ENCODE peak calls at places on chromosome 2, in seven cellular contexts. C is mucosa of descending colon, F is coronary artery, R is endothelial cell, Z is HFFc6, H is Panc1, Y is foreskin fibroblast. T is an unnamed sample.

GRCh38 chr2:58571181-58571852 is 330.2 kb upstream of the FANCL start:
- DNase-seq in Y (peak), F (no peak), Z (peak), H (peak), C (no peak), R (peak), T (peak)

GRCh38 chr2:95044598-95044997 is 19.1 kb downstream of the MAL start:
- DNase-seq in F (no peak), C (no peak), Z (no peak), Y (no peak), R (no peak), H (no peak), T (no peak)

GRCh38 chr2:240459401-240460242 is 24.2 kb downstream of the GPC1 start:
- DNase-seq in C (peak), Z (no peak), H (no peak), Y (no peak), R (no peak), F (no peak), T (no peak)

GRCh38 chr2:143877056-143877455 is 642.9 kb downstream of the ZEB2 start:
- DNase-seq in Z (no peak), H (no peak), R (no peak), C (no peak), Y (no peak), F (no peak), T (no peak)

GRCh38 chr2:46294185-46294836 is 2.9 kb upstream of the EPAS1 start:
- DNase-seq in F (no peak), H (no peak), C (no peak), Z (no peak), Y (no peak), R (peak), T (no peak)

GRCh38 chr2:239319261-239319661 is 81.6 kb downstream of the HDAC4 start:
- DNase-seq in C (no peak), Z (no peak), F (peak), Y (peak), R (no peak), H (no peak), T (no peak)

GRCh38 chr2:68463287-68463877 is 3.7 kb downstream of the FBXO48 start:
- DNase-seq in Y (no peak), Z (peak), F (no peak), R (no peak), C (no peak), H (no peak), T (no peak)

GRCh38 chr2:1219901-1220691 is 193.2 kb upstream of the TPO start:
- DNase-seq in F (no peak), C (no peak), Y (peak), R (no peak), Z (no peak), H (no peak), T (peak)

GRCh38 chr2:217804786-217805678 is 197.8 kb downstream of the TNS1 start:
- DNase-seq in H (no peak), R (no peak), F (no peak), C (no peak), Z (no peak), Y (no peak), T (no peak)

GRCh38 chr2:2743164-2743571 is 412.1 kb upstream of the MYT1L start:
- DNase-seq in C (no peak), Y (peak), H (no peak), R (no peak), Z (no peak), F (no peak), T (no peak)

GRCh38 chr2:202965810-202966454 is 48.7 kb upstream of the NBEAL1 start:
- DNase-seq in H (peak), R (no peak), F (no peak), C (no peak), Y (peak), Z (no peak), T (no peak)

GRCh38 chr2:20514596-20515269 is 67.9 kb downstream of the RHOB start:
- DNase-seq in Y (peak), Z (peak), F (no peak), H (no peak), C (no peak), R (no peak), T (peak)

GRCh38 chr2:226796840-226797288 is 2.8 kb downstream of the IRS1 start:
- DNase-seq in Z (peak), H (no peak), F (no peak), Y (peak), C (peak), R (peak), T (no peak)

GRCh38 chr2:33848486-33848885 is 249.4 kb upstream of the FAM98A start:
- DNase-seq in Z (peak), Y (no peak), R (no peak), C (no peak), F (no peak), H (no peak), T (no peak)

GRCh38 chr2:191376981-191377629 is 131.9 kb downstream of the MYO1B start:
- DNase-seq in Z (peak), F (peak), C (peak), H (peak), R (peak), Y (peak), T (peak)

GRCh38 chr2:215848679-215849078 is 164.7 kb downstream of the MREG start:
- DNase-seq in C (no peak), H (no peak), Z (no peak), F (no peak), R (no peak), Y (no peak), T (no peak)

GRCh38 chr2:219289537-219290361 is 10.6 kb downstream of the DNAJB2 start:
- DNase-seq in F (peak), Z (peak), R (no peak), Y (peak), H (no peak), C (peak), T (peak)

GRCh38 chr2:134445981-134446380 is 192.1 kb downstream of the MGAT5 start:
- DNase-seq in R (no peak), H (no peak), Y (no peak), F (no peak), C (no peak), Z (no peak), T (no peak)

GRCh38 chr2:150350500-150350899 is 137.0 kb downstream of the RND3 start:
- DNase-seq in C (no peak), R (no peak), Y (no peak), F (no peak), H (no peak), Z (no peak), T (no peak)

GRCh38 chr2:242075683-242076082 is 206.2 kb downstream of the RTP5 start:
- DNase-seq in Z (no peak), F (no peak), R (no peak), H (no peak), Y (no peak), C (peak), T (no peak)

GRCh38 chr2:233486357-233486756 is 80.2 kb downstream of the USP40 start:
- DNase-seq in F (no peak), Z (no peak), H (no peak), R (no peak), C (no peak), Y (no peak), T (no peak)

GRCh38 chr2:173451137-173451536 is 96.5 kb downstream of the CDCA7 start:
- DNase-seq in C (no peak), Z (no peak), R (no peak), F (no peak), H (no peak), Y (no peak), T (no peak)

GRCh38 chr2:32976409-32977063 is 29.8 kb downstream of the LTBP1 start:
- DNase-seq in F (no peak), Z (no peak), C (peak), H (no peak), R (no peak), Y (no peak), T (no peak)

GRCh38 chr2:135050132-135050531 is 2.0 kb upstream of the RAB3GAP1 start:
- DNase-seq in H (no peak), F (no peak), R (no peak), C (no peak), Y (no peak), Z (no peak), T (no peak)

DNA sequence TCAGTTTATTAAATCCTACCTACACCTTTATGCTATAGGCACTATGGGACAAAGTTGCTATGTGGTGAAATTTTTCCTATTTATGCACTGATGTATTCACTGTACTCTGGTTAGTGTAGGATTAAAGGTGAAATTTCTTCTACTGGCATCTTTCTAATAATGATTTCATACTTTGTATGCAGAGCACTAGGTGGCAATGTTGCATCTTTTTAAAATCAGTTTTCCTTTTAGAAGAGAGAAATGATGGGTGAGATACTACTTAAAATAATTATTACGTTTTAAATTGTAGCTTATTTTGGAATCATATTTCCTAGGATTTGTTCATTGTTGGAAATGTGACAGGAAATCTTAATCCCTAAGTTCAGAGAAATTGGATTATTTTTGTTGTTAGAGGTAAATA is 150.9 kb downstream of the CD8B2 start:
- DNase-seq in C (no peak), H (no peak), Z (peak), R (no peak), Y (peak), F (no peak), T (no peak)
- TF ChIP-seq CTCF in C (no peak), H (peak), Z (peak), R (peak), Y (peak), F (no peak), T (peak)

GRCh38 chr2:15942711-15943345 is 2.5 kb downstream of the MYCN start:
- DNase-seq in Y (no peak), Z (no peak), R (peak), C (no peak), F (no peak), H (no peak), T (no peak)

GRCh38 chr2:15943378-15943851 is 3.1 kb downstream of the MYCN start:
- DNase-seq in Z (no peak), Y (no peak), R (peak), H (no peak), C (no peak), F (no peak), T (no peak)

GRCh38 chr2:15940661-15941482 is 522 bp downstream of the MYCN start:
- DNase-seq in Y (no peak), R (peak), H (no peak), C (no peak), Z (no peak), F (no peak), T (no peak)

GRCh38 chr2:15941483-15941853 is 1.1 kb downstream of the MYCN start:
- DNase-seq in R (peak), Y (no peak), F (no peak), Z (no peak), C (no peak), H (no peak), T (no peak)

DNA sequence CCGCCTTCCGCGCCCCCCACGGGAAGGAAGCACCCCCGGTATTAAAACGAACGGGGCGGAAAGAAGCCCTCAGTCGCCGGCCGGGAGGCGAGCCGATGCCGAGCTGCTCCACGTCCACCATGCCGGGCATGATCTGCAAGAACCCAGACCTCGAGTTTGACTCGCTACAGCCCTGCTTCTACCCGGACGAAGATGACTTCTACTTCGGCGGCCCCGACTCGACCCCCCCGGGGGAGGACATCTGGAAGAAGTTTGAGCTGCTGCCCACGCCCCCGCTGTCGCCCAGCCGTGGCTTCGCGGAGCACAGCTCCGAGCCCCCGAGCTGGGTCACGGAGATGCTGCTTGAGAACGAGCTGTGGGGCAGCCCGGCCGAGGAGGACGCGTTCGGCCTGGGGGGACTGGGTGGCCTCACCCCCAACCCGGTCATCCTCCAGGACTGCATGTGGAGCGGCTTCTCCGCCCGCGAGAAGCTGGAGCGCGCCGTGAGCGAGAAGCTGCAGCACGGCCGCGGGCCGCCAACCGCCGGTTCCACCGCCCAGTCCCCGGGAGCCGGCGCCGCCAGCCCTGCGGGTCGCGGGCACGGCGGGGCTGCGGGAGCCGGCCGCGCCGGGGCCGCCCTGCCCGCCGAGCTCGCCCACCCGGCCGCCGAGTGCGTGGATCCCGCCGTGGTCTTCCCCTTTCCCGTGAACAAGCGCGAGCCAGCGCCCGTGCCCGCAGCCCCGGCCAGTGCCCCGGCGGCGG is 1.8 kb downstream of the MYCN start:
- DNase-seq in H (no peak), R (peak), Z (no peak), F (no peak), Y (no peak), C (no peak), T (no peak)
- TF ChIP-seq CTCF in H (no peak), R (no peak), Z (no peak), F (no peak), Y (no peak), C (no peak), T (no peak)

GRCh38 chr2:63891488-63892030 is 49.9 kb downstream of the UGP2 start:
- DNase-seq in R (no peak), Z (no peak), C (no peak), Y (no peak), H (no peak), F (no peak), T (no peak)

GRCh38 chr2:63888053-63888452 is 46.4 kb downstream of the UGP2 start:
- DNase-seq in F (no peak), Z (no peak), C (no peak), Y (no peak), H (no peak), R (no peak), T (no peak)

GRCh38 chr2:63890678-63891077 is 49.0 kb downstream of the UGP2 start:
- DNase-seq in F (no peak), C (no peak), R (no peak), H (no peak), Y (no peak), Z (no peak), T (no peak)

GRCh38 chr2:63886445-63886844 is 44.7 kb downstream of the UGP2 start:
- DNase-seq in F (no peak), R (no peak), C (no peak), Y (no peak), Z (no peak), H (no peak), T (no peak)

GRCh38 chr2:63888490-63889402 is 47.0 kb downstream of the UGP2 start:
- DNase-seq in H (peak), Y (no peak), F (no peak), C (no peak), R (peak), Z (peak), T (no peak)
- TF ChIP-seq CTCF in H (peak), Y (peak), F (peak), C (peak), R (peak), Z (peak), T (peak)

DNA sequence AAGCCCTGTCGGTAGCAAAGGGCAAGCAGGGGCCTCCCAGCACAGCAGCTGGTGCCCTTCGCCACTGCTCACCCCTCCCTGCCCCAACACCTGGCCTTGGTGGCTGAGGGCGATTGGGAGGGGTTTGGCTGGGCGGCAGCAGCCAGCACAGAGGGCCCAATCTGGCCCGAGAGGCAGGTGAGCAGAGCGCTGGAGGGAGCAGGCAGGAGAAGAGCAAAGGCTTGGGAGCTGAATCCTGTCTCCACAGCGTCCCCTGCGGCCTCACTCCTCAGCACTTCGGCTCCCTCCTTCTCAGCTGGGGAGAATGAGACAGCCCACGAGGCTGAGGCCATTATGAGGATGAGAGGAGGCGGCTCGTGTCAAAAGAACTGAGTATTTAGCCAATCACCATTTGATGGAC is 74.9 kb upstream of the TAF1B start:
- DNase-seq in Y (no peak), R (peak), C (no peak), Z (no peak), F (no peak), H (no peak), T (no peak)
- TF ChIP-seq CTCF in Y (no peak), R (peak), C (no peak), Z (no peak), F (no peak), H (no peak), T (no peak)

DNA sequence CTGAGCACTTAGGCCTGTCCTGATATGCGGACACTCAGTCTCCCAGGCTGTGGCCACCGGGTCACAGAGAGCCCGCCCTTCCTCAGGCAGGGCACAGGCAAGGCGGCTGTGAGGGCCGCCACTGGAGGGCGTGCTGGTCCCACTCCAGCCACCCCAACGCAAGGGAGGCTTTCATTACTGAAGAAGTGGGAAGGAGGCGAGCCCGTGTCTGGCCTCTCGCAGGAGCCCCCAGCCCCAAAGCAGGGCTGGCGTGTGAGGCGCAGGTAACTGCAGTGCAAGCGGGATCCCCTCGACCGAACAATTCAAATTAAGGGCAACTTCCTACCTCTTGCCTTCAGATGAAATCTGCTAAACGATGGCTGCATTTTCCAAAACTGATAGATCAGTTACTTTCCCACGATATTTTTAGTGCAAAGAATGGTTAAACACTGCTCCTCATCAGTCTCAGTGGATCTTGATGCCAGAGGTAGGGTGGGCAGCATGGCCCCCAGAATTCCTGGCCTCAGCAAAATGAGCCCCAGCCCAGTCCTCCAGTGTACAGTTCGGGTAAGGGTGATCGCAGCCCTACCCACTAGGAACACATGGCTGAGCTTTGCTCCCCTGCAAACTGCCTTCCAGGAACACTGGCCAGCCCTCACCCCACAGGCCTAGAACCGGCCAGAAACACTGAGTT is 97.2 kb downstream of the SEPTIN10 start:
- DNase-seq in H (no peak), Z (peak), R (peak), C (no peak), F (no peak), Y (no peak), T (no peak)
- TF ChIP-seq CTCF in H (peak), Z (peak), R (peak), C (peak), F (no peak), Y (peak), T (peak)

DNA sequence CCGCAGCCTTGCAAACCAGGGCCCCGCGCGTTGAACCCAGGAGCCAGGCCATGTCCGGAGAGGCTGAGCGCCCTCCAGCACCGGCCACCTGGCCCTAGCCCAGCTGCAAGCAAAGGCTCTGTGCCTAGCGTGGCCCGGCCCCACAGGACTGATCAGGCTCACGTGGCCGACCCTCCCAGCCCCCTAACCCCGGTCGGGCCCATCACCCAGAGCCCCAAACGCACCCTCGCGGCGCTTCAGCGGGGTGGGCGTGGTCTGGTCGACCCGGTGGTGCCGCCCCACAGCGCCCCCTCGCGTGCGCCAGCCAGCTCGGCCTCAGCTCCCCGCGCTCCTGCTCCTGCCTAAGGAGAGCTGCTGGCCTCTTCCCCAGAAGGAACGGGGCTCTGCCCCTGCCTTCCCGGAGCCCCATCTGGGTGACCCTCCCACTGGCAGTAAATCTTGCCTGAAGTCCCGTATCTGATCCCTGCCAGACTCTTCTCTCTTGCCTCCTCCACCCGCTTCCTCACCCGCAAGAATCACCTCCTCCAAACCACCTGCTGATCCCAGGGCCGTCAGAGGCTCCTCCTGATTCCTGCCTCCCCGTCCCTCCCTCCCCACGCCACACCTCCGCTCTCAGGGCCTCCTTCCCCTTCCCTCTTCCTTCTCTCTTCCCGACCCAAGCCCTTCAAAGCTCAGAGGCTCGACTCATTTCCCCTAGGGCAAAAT is 12.3 kb upstream of the TEX51 start:
- DNase-seq in C (peak), R (peak), F (peak), Y (peak), Z (peak), H (peak), T (no peak)
- TF ChIP-seq CTCF in C (peak), R (peak), F (no peak), Y (peak), Z (peak), H (peak), T (peak)

GRCh38 chr2:26615336-26616031 is 25.7 kb downstream of the CIB4 start:
- DNase-seq in H (no peak), C (peak), Z (no peak), F (no peak), R (no peak), Y (no peak), T (no peak)
- TF ChIP-seq CTCF in H (no peak), C (no peak), Z (peak), F (no peak), R (no peak), Y (no peak), T (no peak)

T was measured in AG09319.